ENCODE peak calls at places on chromosomes 13 and 19, in nine cellular contexts. J is heart right ventricle, W is NB4, Q is transverse colon, K is A549, A is esophagus squamous epithelium, G is uterus, O is IMR-90, L is OCI-LY7. T is an unnamed sample.

GRCh38 chr13:27962128-27962841 is 6.8 kb downstream of the CDX2 start:
- DNase-seq in K (no peak), O (no peak), Q (peak), L (no peak), W (no peak), G (no peak), J (no peak), A (no peak), T (no peak)

GRCh38 chr13:65789815-65790214 is 1440.3 kb downstream of the PCDH9 start:
- DNase-seq in A (no peak), K (peak), Q (no peak), J (no peak), G (no peak), W (no peak), O (peak), L (no peak), T (no peak)

GRCh38 chr13:23600100-23600499 is 29.9 kb downstream of the TNFRSF19 start:
- DNase-seq in A (no peak), K (no peak), W (no peak), Q (no peak), J (no peak), L (no peak), G (no peak), O (no peak), T (no peak)

GRCh38 chr19:44822177-44822576 is 13.3 kb downstream of the BCAM start:
- DNase-seq in K (no peak), W (no peak), J (no peak), G (no peak), A (no peak), Q (no peak), O (no peak), L (no peak), T (no peak)

GRCh38 chr19:39408392-39409206 is 2.0 kb downstream of the ZFP36 start:
- DNase-seq in W (no peak), A (no peak), G (peak), L (no peak), J (no peak), K (peak), O (peak), Q (peak), T (peak)

GRCh38 chr13:23909606-23910005 is 12.3 kb upstream of the C1QTNF9B start:
- DNase-seq in A (no peak), O (no peak), J (no peak), K (no peak), Q (no peak), L (no peak), W (no peak), G (no peak), T (no peak)

GRCh38 chr13:106376411-106377112 is 158.9 kb downstream of the EFNB2 start:
- DNase-seq in O (peak), K (peak), G (peak), J (no peak), W (peak), A (no peak), Q (no peak), L (no peak), T (peak)

GRCh38 chr19:17486545-17486944 is 16.2 kb downstream of the SLC27A1 start:
- DNase-seq in L (no peak), Q (no peak), K (no peak), W (no peak), A (no peak), O (no peak), J (no peak), G (no peak), T (no peak)

GRCh38 chr19:5968431-5969373 is 9.2 kb downstream of the RANBP3 start:
- DNase-seq in W (no peak), A (no peak), L (peak), O (no peak), Q (no peak), K (no peak), G (no peak), J (no peak), T (no peak)

GRCh38 chr13:32752997-32753606 is 166.8 kb downstream of the PDS5B start:
- DNase-seq in Q (no peak), W (no peak), O (no peak), J (no peak), K (no peak), G (no peak), L (no peak), A (no peak), T (no peak)

GRCh38 chr19:38975861-38976271 is 324 bp upstream of the FBXO17 start:
- DNase-seq in Q (no peak), J (no peak), G (no peak), K (peak), A (no peak), W (no peak), L (no peak), O (peak), T (no peak)

GRCh38 chr13:100495455-100495854 is 93.1 kb downstream of the GGACT start:
- DNase-seq in J (no peak), O (no peak), K (no peak), W (no peak), G (no peak), Q (no peak), L (no peak), A (no peak), T (no peak)

GRCh38 chr13:47858678-47859050 is 142.4 kb downstream of the SUCLA2 start:
- DNase-seq in W (peak), K (no peak), L (no peak), G (no peak), O (peak), Q (no peak), J (no peak), A (no peak), T (no peak)

GRCh38 chr19:16363133-16363851 is 38.7 kb downstream of the KLF2 start:
- DNase-seq in Q (peak), W (no peak), A (no peak), L (no peak), K (no peak), O (no peak), J (no peak), G (no peak), T (no peak)

GRCh38 chr19:35986111-35986510 is 8.9 kb upstream of the SDHAF1 start:
- DNase-seq in K (no peak), A (no peak), O (no peak), J (no peak), L (no peak), W (no peak), G (no peak), Q (no peak), T (no peak)

GRCh38 chr19:35990771-35991730 is 3.9 kb upstream of the SDHAF1 start:
- DNase-seq in K (no peak), L (no peak), Q (no peak), W (no peak), J (no peak), A (no peak), G (no peak), O (no peak), T (no peak)

GRCh38 chr19:35986664-35987570 is 8.1 kb upstream of the SDHAF1 start:
- DNase-seq in L (peak), G (no peak), Q (peak), A (no peak), O (no peak), W (peak), K (peak), J (peak), T (peak)

GRCh38 chr19:35988824-35989223 is 6.2 kb upstream of the SDHAF1 start:
- DNase-seq in G (no peak), L (no peak), W (no peak), J (no peak), Q (no peak), K (no peak), O (no peak), A (no peak), T (no peak)

DNA sequence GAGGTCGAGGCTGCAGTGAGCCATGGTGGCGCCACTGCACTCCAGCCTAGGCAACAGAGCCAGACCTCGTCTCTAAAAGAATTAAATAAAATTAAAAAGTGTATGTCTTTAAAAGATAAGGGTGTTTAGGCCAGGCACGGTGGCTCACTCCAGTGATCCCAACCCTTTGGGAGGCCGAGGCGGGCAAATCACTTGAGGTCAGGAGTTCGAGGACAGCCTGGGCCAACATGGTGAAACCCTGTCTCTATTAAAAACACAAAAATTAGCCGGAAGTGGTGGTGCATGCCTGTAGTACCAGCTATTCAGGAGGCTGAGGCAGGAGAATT is 7.5 kb upstream of the SDHAF1 start:
- DNase-seq in Q (no peak), L (peak), K (no peak), W (no peak), A (no peak), G (no peak), J (no peak), O (no peak), T (no peak)
- TF ChIP-seq CTCF in Q (no peak), L (peak), K (no peak), W (no peak), A (no peak), G (no peak), J (no peak), O (no peak), T (no peak)

GRCh38 chr19:7534531-7534980 is 961 bp upstream of the PNPLA6 start:
- DNase-seq in W (peak), Q (peak), O (peak), K (peak), G (peak), A (no peak), J (no peak), L (peak), T (peak)
- TF ChIP-seq CTCF in W (no peak), Q (no peak), O (peak), K (peak), G (no peak), A (no peak), J (no peak), L (peak), T (no peak)

GRCh38 chr13:20902438-20903163 is at the start of gene XPO4:
- DNase-seq in K (peak), G (peak), L (peak), A (peak), J (peak), Q (peak), O (peak), W (peak), T (peak)
- TF ChIP-seq CTCF in K (no peak), G (no peak), L (no peak), A (no peak), J (no peak), Q (no peak), O (no peak), W (no peak), T (no peak)

GRCh38 chr19:33947565-33947964 is 150.9 kb downstream of the KCTD15 start:
- DNase-seq in G (no peak), W (peak), Q (no peak), L (peak), O (no peak), A (no peak), J (no peak), K (no peak), T (no peak)
- TF ChIP-seq CTCF in G (no peak), W (peak), Q (no peak), L (peak), O (peak), A (peak), J (no peak), K (peak), T (no peak)

GRCh38 chr19:53916004-53916403 is 6.9 kb downstream of the CACNG7 start:
- DNase-seq in J (no peak), O (no peak), K (no peak), A (no peak), L (no peak), G (no peak), W (no peak), Q (no peak), T (no peak)

GRCh38 chr19:53915000-53915399 is 5.9 kb downstream of the CACNG7 start:
- DNase-seq in Q (no peak), L (peak), K (peak), W (peak), A (no peak), O (no peak), G (no peak), J (no peak), T (no peak)

GRCh38 chr19:53910170-53910518 is 1.1 kb downstream of the CACNG7 start:
- DNase-seq in K (no peak), W (no peak), A (no peak), L (no peak), G (no peak), O (no peak), Q (no peak), J (no peak), T (no peak)

GRCh38 chr19:53909471-53910169 is 542 bp downstream of the CACNG7 start:
- DNase-seq in J (no peak), W (no peak), L (no peak), Q (no peak), K (no peak), G (no peak), O (no peak), A (no peak), T (no peak)

GRCh38 chr19:53912653-53913052 is 3.6 kb downstream of the CACNG7 start:
- DNase-seq in L (peak), O (no peak), A (no peak), W (peak), J (no peak), Q (no peak), G (no peak), K (peak), T (peak)
- TF ChIP-seq CTCF in L (peak), O (no peak), A (no peak), W (peak), J (no peak), Q (no peak), G (no peak), K (peak), T (peak)

DNA sequence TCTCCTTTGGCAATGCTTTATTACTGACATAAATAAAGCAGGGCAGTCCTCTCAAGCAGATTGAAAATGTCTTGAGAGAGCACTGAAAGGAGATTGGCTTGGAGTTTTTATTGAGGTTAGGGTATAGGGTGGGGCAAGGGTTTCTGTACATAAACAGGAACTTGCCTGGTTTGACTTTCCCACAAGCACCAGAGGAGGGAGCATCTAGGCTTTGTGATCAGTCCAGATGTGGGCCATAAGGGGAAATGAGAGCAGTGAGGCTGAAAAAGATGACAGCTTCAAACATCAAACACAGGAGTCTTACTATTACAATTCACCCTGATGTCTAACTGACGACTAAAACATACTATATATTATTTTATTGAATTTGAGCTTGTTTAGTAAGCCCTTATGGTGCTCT is 260.9 kb downstream of the MTUS2 start:
- DNase-seq in G (no peak), J (no peak), K (no peak), Q (no peak), L (peak), A (no peak), W (peak), O (no peak), T (no peak)
- TF ChIP-seq CTCF in G (no peak), J (no peak), K (no peak), Q (no peak), L (peak), A (no peak), W (peak), O (no peak), T (no peak)

GRCh38 chr13:25068810-25069209 is 27.1 kb upstream of the PABPC3 start:
- DNase-seq in L (no peak), W (no peak), G (no peak), Q (no peak), A (no peak), K (no peak), O (no peak), J (no peak), T (no peak)
- TF ChIP-seq CTCF in L (no peak), W (no peak), G (no peak), Q (no peak), A (no peak), K (no peak), O (no peak), J (no peak), T (no peak)

DNA sequence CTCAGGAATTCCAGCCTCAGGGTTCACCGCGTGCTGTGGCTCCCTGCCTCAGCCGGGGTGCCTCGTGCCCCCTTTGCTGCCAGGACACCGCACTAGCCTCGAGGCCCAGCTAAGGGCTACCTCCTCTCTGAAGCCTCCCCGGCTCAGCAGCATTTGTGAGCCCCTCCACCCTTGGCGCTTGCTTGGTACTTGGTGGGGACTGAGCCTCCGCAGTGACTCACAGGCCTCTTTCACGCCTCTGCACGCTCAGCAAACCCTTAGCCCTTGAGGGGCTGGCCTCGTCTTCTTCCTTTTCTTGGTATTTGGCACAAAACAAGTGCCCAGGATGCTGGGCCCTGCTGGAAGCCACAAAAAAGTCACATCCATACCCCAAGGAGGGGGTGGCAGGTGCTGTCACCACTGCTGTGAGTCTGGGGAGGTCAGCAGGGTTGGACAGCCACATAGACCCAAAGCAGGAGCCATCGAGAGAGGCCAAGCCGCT is 85.4 kb upstream of the TM9SF2 start:
- DNase-seq in K (no peak), W (no peak), O (no peak), L (no peak), A (no peak), Q (no peak), G (no peak), J (no peak), T (peak)
- TF ChIP-seq CTCF in K (no peak), W (no peak), O (no peak), L (no peak), A (no peak), Q (no peak), G (no peak), J (no peak), T (no peak)

DNA sequence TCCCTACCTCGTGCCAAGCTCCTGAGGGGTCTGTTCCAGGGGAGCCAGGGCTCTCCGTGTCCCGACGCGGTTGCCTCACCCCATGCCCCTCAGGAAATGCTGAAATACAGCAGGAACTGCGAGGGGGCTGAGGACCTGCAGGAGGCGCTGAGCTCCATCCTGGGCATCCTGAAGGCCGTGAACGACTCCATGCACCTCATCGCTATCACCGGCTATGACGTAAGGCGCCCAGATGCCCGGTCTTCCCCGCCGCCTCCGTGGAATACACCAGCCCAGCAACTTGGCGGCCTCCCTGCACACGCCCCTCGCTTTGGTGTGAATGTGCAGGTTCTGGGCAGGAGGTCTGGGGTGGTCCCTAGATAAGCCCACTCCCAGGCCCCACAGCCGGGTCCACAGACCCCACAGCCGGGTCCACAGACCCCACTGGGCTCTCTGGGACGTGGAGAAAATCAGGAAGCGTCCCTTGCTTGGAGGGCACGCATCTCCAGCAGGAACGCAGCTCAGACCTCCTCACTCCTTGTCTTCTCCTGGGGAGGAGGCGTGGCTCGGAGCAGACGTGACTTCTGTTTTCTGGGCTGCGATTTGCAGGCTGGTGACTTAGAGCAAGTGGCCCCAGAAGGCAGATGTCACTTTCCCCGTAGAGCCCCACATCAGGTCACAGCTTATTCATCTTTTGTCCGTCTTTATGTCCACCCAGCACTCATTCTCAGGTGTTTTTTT is 19.4 kb upstream of the F7 start:
- DNase-seq in W (no peak), A (no peak), J (peak), O (peak), L (no peak), K (peak), Q (no peak), G (no peak), T (no peak)
- TF ChIP-seq CTCF in W (peak), A (no peak), J (no peak), O (peak), L (no peak), K (no peak), Q (no peak), G (no peak), T (no peak)

T was measured in activated CD8-positive, alpha-beta T cell treated with anti-CD3 and anti-CD28 coated beads for 36 hours.